ENCODE peak calls at places on chromosomes 11 and 22, in five cellular contexts. T is bronchial epithelial cell, Q is brain microvascular endothelial cell, Y is astrocyte of the spinal cord, E is GM12865. P is an unnamed sample.

GRCh38 chr11:123654566-123655081 is at the start of gene SCN3B:
- DNase-seq in Y (peak), T (peak), E (no peak), Q (peak), P (no peak)

GRCh38 chr11:65419773-65420481 is 2.7 kb upstream of the NEAT1 start:
- DNase-seq in Y (peak), E (peak), T (peak), Q (peak), P (no peak)

GRCh38 chr22:45731798-45732495 is 60.3 kb downstream of the ATXN10 start:
- DNase-seq in Q (no peak), T (peak), Y (peak), E (peak), P (no peak)

GRCh38 chr11:83816572-83817187 is 530.5 kb upstream of the CCDC90B start:
- DNase-seq in Y (peak), E (peak), Q (no peak), T (peak), P (no peak)

GRCh38 chr11:33622231-33622630 is 78.4 kb downstream of the C11orf91 start:
- DNase-seq in Y (peak), T (no peak), E (no peak), Q (peak), P (no peak)

GRCh38 chr22:35894937-35895708 is 133.5 kb downstream of the RBFOX2 start:
- DNase-seq in Q (peak), T (peak), E (no peak), Y (peak), P (no peak)

GRCh38 chr11:119671048-119671447 is 58.0 kb downstream of the NECTIN1 start:
- DNase-seq in T (no peak), E (no peak), Y (peak), Q (peak), P (no peak)

GRCh38 chr22:41021039-41021654 is 70.0 kb downstream of the RBX1 start:
- DNase-seq in Q (no peak), T (no peak), E (peak), Y (no peak), P (no peak)

GRCh38 chr11:47863189-47863892 is 15.2 kb upstream of the NUP160 start:
- DNase-seq in T (no peak), Y (peak), Q (peak), E (peak), P (peak)

GRCh38 chr11:59199546-59200420 is 12.9 kb downstream of the MPEG1 start:
- DNase-seq in E (peak), Y (no peak), T (no peak), Q (no peak), P (no peak)

GRCh38 chr22:37218399-37218770 is 6.1 kb upstream of the SSTR3 start:
- DNase-seq in Q (no peak), T (no peak), Y (no peak), E (peak), P (no peak)

GRCh38 chr22:23898006-23898974 is 4.1 kb downstream of the MIF start:
- DNase-seq in Q (no peak), Y (no peak), T (no peak), E (no peak), P (no peak)

GRCh38 chr11:58905716-58906547 is 33.4 kb upstream of the GLYATL1 start:
- DNase-seq in Q (peak), T (peak), E (no peak), Y (peak), P (no peak)

GRCh38 chr11:7341551-7341950 is 89.8 kb downstream of the SYT9 start:
- DNase-seq in Y (no peak), T (peak), E (no peak), Q (no peak), P (no peak)

GRCh38 chr11:118010738-118011461 is 24.7 kb downstream of the IL10RA start:
- DNase-seq in E (peak), Y (no peak), Q (no peak), T (no peak), P (peak)

GRCh38 chr11:112670806-112671570 is 290.2 kb upstream of the NCAM1 start:
- DNase-seq in Q (no peak), E (no peak), T (no peak), Y (no peak), P (no peak)

GRCh38 chr11:102115557-102115956 is 5.3 kb downstream of the YAP1 start:
- DNase-seq in T (peak), E (no peak), Y (peak), Q (peak), P (no peak)

GRCh38 chr11:120030411-120030810 is 107.5 kb downstream of the TRIM29 start:
- DNase-seq in E (no peak), Y (no peak), Q (no peak), T (no peak), P (no peak)

GRCh38 chr11:94048310-94048709 is 27.2 kb downstream of the HEPHL1 start:
- DNase-seq in T (no peak), Q (no peak), E (no peak), Y (no peak), P (no peak)

GRCh38 chr11:99142237-99142636 is 121.5 kb downstream of the CNTN5 start:
- DNase-seq in E (no peak), Y (no peak), Q (no peak), T (no peak), P (no peak)

GRCh38 chr11:105862736-105863367 is 159.2 kb downstream of the MSANTD4 start:
- DNase-seq in Q (peak), E (peak), T (peak), Y (peak), P (no peak)

GRCh38 chr22:33300165-33300564 is 242.0 kb upstream of the SYN3 start:
- DNase-seq in T (no peak), E (peak), Y (no peak), Q (no peak), P (no peak)

GRCh38 chr11:45906096-45906682 is 882 bp downstream of the FREY1 start:
- DNase-seq in Y (no peak), T (no peak), E (peak), Q (no peak), P (no peak)

GRCh38 chr11:111510311-111510710 is 1.9 kb downstream of the BTG4 start:
- DNase-seq in Y (no peak), T (peak), E (no peak), Q (no peak), P (no peak)

GRCh38 chr11:111512296-111513239 is at the start of gene BTG4:
- DNase-seq in E (no peak), Y (no peak), Q (no peak), T (no peak), P (no peak)

GRCh38 chr11:111515591-111515990 is 1.0 kb downstream of the HOATZ start:
- DNase-seq in E (no peak), T (no peak), Q (no peak), Y (no peak), P (no peak)

GRCh38 chr11:111513240-111513605 is 1.0 kb upstream of the BTG4 start:
- DNase-seq in Q (no peak), Y (no peak), T (peak), E (no peak), P (no peak)

GRCh38 chr11:111514216-111515031 is at the start of gene HOATZ:
- DNase-seq in T (no peak), E (peak), Q (no peak), Y (peak), P (no peak)
- TF ChIP-seq CTCF in T (peak), E (no peak), Q (peak), Y (peak), P (no peak)

DNA sequence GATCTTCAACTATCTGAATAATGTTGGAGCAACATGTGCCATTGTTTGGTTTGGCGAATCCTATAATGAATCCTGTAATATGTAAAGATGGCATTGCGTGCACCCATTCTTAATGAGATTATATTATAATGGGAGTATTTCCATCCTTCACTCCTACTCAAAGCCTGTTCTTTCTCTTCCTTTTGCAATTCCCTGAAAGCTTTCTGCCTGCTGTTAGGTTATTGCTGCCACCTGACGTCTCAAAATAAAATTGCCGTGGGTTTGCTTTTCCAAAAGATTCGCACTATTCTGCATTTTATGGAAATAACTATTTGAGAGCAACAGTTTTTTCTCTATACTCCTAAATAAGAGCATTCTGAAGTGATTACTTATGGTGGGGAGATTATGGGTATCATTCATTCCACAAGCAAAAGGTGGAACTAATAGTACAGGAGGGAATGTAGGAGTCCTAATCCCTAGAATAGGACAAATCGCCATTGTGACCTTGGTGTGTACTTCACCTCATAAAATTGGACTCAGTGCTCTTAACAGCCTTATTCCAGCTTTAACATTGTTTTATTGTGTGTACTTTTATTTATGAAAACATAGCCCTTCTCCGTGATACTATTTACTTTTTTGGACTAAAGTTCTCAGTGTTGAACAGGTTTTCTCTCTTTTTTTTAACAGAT is 69.6 kb upstream of the ALKBH3 start:
- DNase-seq in T (no peak), Q (no peak), E (no peak), Y (no peak), P (no peak)
- TF ChIP-seq CTCF in T (peak), Q (peak), E (no peak), Y (peak), P (no peak)

DNA sequence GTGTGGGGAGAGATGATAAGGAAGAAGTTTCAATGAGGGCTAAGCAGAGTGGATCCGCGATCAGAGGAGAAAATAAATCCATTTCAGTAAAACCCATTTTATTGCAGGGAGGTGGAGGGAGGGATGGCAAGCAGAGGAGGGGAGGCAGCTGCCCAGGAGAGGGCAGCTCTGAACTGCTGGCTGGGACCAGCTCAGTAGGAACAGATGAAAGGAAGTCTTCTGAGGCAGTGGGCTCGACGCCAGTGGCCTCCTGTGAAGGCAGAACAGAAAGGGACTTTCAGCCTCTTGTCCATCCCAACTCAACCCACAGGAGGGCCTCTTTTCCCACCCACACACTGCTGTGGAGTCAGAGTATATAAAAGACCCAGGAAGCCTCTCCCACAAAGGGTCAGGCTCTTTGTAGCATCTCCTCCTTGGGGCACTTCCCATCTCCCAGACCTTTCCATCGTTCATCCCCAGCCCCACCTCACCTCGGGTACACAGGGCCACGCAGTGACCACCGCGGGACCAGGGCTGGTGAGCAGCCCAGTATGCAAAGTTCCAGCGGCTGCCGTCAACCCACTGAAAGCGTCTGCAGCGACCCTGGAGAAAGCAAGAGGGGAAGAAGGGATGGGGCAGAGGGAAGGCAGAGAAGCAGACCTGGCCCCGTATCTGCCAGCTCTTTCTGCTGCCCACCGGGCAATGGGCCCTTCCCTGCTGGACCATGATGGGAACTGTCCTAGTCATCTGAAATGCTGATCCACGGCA is 3.0 kb downstream of the PRG2 start:
- DNase-seq in E (no peak), Q (no peak), T (no peak), Y (peak), P (no peak)
- TF ChIP-seq CTCF in E (no peak), Q (no peak), T (no peak), Y (no peak), P (no peak)

GRCh38 chr11:67276821-67277230 is 10.6 kb downstream of the GRK2 start:
- DNase-seq in Q (no peak), Y (peak), T (no peak), E (peak), P (no peak)

GRCh38 chr11:67278939-67279588 is 10.0 kb upstream of the ANKRD13D start:
- DNase-seq in Y (no peak), E (no peak), Q (no peak), T (no peak), P (no peak)

GRCh38 chr11:67275606-67276409 is 9.5 kb downstream of the GRK2 start:
- DNase-seq in Y (no peak), T (no peak), E (no peak), Q (no peak), P (no peak)

GRCh38 chr11:67278135-67278938 is 10.8 kb upstream of the ANKRD13D start:
- DNase-seq in E (no peak), T (no peak), Y (no peak), Q (no peak), P (no peak)

DNA sequence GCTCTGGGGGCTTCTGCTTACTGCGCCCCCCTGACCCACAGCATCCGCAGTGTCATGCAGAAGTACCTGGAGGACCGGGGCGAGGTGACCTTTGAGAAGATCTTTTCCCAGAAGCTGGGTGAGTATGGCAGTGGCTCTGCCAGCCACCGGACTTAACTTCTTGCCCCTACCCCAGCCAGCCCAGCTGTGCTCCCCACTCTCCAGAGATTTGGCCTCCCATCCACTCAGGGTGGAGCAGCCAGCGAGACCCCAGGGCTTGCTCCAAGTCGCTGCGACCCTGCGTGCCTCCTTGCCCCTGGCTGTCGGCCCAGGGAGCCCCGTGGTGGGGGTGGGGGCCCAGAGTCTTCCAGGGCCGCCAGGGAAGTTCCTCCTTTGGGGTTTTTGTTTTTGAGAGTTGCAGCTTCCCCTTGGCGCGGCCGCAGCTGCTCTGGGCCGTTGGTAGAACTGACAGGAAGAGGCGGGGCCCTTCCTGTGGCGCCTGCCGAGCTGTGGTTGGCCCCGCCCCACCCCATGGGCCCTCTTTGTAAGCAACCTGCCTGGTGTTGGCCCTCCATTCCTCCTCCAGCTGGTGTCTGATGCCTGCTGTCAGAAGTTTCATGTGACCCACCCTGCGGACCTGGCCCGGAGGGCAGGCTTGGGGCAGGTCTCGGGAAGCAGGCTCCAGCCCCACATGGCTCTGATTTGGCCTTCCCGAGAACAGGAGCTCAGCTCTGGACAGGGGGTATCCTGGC is 11.1 kb downstream of the GRK2 start:
- DNase-seq in E (peak), Y (peak), T (peak), Q (no peak), P (peak)
- TF ChIP-seq CTCF in E (no peak), Y (no peak), T (no peak), Q (no peak), P (no peak)

DNA sequence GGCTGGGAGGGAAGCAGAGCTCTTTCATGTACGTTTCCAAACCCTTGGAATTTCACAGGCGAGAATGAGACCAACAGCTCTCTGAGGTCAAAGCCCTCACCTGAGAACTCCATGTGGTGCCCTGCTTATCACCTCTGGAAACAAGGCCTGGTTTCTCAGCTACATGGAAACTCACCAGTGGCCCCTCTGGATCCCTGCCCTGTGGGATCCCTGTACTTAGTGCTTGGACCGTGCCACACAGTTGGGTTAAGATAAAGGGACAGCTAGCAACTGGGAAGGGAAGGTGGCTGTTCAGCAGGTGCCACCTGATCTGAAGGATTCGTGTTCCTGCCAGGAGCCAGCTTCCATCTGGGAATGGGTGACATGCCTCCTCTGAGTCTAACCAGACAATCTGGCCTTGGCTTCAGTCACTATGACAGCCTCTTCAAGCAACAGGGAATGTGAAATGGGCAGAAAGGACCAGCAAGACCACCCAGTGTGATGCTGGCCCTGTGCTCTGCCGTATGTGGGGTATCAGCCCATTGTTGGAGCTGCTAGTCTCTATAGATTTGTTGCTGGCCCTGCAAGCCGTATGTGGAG is 54.3 kb upstream of the BID start:
- DNase-seq in E (no peak), Y (no peak), Q (no peak), T (no peak), P (no peak)
- TF ChIP-seq CTCF in E (no peak), Y (no peak), Q (no peak), T (no peak), P (no peak)

GRCh38 chr11:60700689-60701508 is 1.5 kb downstream of the MS4A8 start:
- DNase-seq in E (peak), Y (no peak), T (peak), Q (no peak), P (no peak)
- TF ChIP-seq CTCF in E (peak), Y (peak), T (peak), Q (peak), P (peak)

GRCh38 chr11:62143727-62144126 is 19.9 kb downstream of the INCENP start:
- DNase-seq in E (no peak), T (no peak), Y (no peak), Q (no peak), P (no peak)
- TF ChIP-seq CTCF in E (no peak), T (no peak), Y (peak), Q (peak), P (no peak)

GRCh38 chr22:38974170-38974825 is 7.8 kb upstream of the APOBEC3B start:
- DNase-seq in E (no peak), Y (no peak), T (no peak), Q (no peak), P (no peak)

GRCh38 chr22:38971202-38971601 is 10.9 kb upstream of the APOBEC3B start:
- DNase-seq in E (no peak), Q (no peak), Y (no peak), T (no peak), P (no peak)

GRCh38 chr22:38974826-38975175 is 7.3 kb upstream of the APOBEC3B start:
- DNase-seq in E (no peak), Y (no peak), Q (no peak), T (no peak), P (no peak)

GRCh38 chr22:38970548-38970947 is 11.6 kb upstream of the APOBEC3B start:
- DNase-seq in E (no peak), Y (no peak), T (no peak), Q (no peak), P (no peak)

GRCh38 chr22:38973289-38974169 is 8.6 kb upstream of the APOBEC3B start:
- DNase-seq in E (peak), Q (no peak), T (peak), Y (peak), P (no peak)
- TF ChIP-seq CTCF in E (peak), Q (peak), T (peak), Y (peak), P (peak)

DNA sequence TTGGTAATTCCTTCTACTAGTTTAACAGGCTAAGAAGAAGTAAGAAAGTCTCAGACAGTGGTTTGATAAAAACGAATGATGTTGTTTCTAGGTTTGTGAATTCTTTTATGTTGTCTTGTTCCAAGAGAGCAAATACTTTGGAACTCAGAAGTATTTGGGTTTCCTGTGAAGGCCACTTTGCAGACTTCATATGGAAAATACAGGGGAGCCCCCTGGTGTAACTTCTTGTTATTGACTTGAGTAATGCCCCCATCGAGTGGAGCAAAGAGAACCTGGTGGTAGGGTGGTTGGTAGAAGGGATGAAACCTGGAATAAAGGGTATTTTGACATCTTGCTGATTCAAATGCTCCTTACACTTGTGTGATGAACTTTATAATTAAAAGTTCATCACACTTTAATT is 40.0 kb upstream of the PTH start:
- DNase-seq in Q (no peak), Y (no peak), E (no peak), T (no peak), P (no peak)
- TF ChIP-seq CTCF in Q (peak), Y (no peak), E (no peak), T (no peak), P (no peak)

DNA sequence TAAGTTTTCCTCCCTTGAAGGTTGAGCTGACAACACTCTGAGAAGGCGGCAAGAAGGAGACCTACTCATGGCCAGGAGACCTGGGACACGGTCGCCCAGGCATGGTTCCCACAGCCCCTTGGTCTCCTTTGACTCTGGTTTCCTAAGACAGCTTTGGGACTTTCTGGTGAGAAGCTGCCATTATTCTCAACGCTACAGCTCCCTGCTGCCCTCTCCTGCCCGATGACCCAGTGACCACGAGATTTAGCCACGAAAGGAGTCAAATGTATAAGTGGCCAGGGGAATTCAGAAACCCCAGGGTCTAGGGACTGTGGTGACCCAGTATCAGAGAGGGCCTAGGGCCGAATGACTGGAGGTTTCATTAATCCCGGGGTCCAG is 696 bp upstream of the SDF2L1 start:
- DNase-seq in Y (peak), T (peak), Q (no peak), E (peak), P (no peak)
- TF ChIP-seq CTCF in Y (peak), T (peak), Q (peak), E (no peak), P (peak)